ENCODE peak calls at places on chromosomes 2 and 18, in six cellular contexts. Y is body of pancreas, S is stomach, Z is dorsolateral prefrontal cortex, N is PC-9, M is left lung. J is an unnamed sample.

GRCh38 chr18:62881509-62882016 is 166.2 kb downstream of the PHLPP1 start:
- DNase-seq in N (peak; percentile 75), Z (no peak), Y (peak; percentile 13), M (no peak), S (no peak), J (no peak)

GRCh38 chr2:27139310-27139709 is at the start of gene PRR30:
- DNase-seq in S (no peak), Y (no peak), M (no peak), Z (no peak), N (no peak), J (no peak)

GRCh38 chr2:214311031-214311533 is 99.8 kb upstream of the VWC2L start:
- DNase-seq in Z (no peak), Y (no peak), S (no peak), N (no peak), M (no peak), J (no peak)

GRCh38 chr2:70111752-70112591 is 24.7 kb downstream of the PCBP1 start:
- DNase-seq in N (no peak), M (no peak), Z (no peak), Y (no peak), S (no peak), J (no peak)

GRCh38 chr2:234977228-234977679 is 25.4 kb downstream of the SH3BP4 start:
- DNase-seq in M (no peak), N (no peak), Y (no peak), S (no peak), Z (no peak), J (no peak)

GRCh38 chr18:50836521-50836957 is 16.7 kb upstream of the MRO start:
- DNase-seq in N (no peak), M (no peak), S (no peak), Y (peak; percentile 60), Z (no peak), J (no peak)

GRCh38 chr2:222272446-222273035 is 26.3 kb downstream of the PAX3 start:
- DNase-seq in S (no peak), M (no peak), Z (no peak), Y (no peak), N (no peak), J (no peak)

GRCh38 chr2:53508667-53509066 is 258.9 kb upstream of the CHAC2 start:
- DNase-seq in Z (no peak), S (no peak), N (no peak), Y (no peak), M (no peak), J (no peak)

GRCh38 chr2:209208211-209208610 is 215.6 kb upstream of the MAP2 start:
- DNase-seq in M (no peak), Y (peak; percentile 70), S (no peak), N (peak; percentile 12), Z (no peak), J (no peak)

GRCh38 chr2:65706376-65706775 is 274.0 kb upstream of the SPRED2 start:
- DNase-seq in S (no peak), Z (no peak), M (no peak), Y (no peak), N (no peak), J (no peak)

GRCh38 chr18:76405761-76406356 is 89.2 kb downstream of the ZNF516 start:
- DNase-seq in Y (peak; percentile 66), N (peak; percentile 21), Z (no peak), S (peak; percentile 63), M (peak; percentile 86), J (no peak)

GRCh38 chr2:242015366-242016065 is 146.0 kb downstream of the RTP5 start:
- DNase-seq in M (peak; percentile 64), Z (peak; percentile 25), N (no peak), S (no peak), Y (no peak), J (no peak)

GRCh38 chr18:76368976-76369375 is 126.1 kb downstream of the ZNF516 start:
- DNase-seq in N (no peak), M (no peak), Y (no peak), Z (no peak), S (no peak), J (no peak)

GRCh38 chr2:42492691-42493467 is 903 bp downstream of the KCNG3 start:
- DNase-seq in N (no peak), Y (peak; percentile 15), Z (no peak), S (no peak), M (peak; percentile 82), J (no peak)

DNA sequence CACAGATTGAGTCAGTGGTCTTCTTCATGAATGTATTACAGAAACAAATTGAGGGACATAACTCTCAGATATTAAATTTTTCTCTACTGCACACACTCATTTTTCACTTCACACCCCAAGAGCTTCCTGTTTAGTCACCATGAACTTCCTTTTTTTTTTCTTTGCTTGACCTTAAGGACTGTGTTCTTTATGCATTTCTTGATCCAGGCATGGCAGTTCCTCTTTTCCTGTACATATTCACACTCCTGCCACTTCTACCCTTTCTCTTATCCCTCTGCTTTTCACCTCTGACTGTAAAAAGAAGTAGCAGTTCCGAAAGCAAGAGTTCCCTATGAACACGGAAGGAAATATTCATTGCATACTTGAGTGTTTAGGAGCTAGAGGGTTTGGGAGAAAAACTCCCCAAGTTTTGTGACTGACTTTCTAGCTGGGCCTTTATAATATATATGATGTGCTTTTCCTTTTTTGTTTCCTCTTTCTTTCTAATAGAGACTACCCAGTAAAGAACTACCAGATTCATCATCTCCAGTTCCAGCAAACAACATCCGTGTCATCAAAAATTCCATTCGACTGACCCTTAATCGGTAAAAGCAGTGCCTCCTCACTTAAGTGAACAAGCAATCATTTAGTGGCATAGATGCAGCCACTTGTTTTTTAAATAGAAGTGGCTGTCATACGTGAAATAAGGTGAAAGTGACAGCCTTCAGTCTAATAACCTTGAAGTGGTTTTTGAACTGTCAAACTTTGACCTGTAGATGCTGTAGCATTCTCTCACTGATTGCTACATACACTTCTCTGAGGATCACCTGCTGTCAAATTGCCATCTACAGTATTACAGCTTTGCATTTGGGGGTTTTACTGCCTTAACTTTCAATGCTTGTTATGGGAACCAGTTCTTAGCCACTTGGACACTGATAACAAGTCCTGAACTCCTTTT is 40.8 kb downstream of the PAPOLG start:
- DNase-seq in Y (no peak), N (no peak), M (no peak), S (no peak), Z (no peak), J (no peak)
- H3K27ac ChIP-seq in Y (no peak overlapping the region), N (no peak overlapping the region), M (peak overlapping the region; percentile 83), S (peak overlapping the region; percentile 44), Z (no peak overlapping the region), J (peak overlapping the region; percentile 24)

DNA sequence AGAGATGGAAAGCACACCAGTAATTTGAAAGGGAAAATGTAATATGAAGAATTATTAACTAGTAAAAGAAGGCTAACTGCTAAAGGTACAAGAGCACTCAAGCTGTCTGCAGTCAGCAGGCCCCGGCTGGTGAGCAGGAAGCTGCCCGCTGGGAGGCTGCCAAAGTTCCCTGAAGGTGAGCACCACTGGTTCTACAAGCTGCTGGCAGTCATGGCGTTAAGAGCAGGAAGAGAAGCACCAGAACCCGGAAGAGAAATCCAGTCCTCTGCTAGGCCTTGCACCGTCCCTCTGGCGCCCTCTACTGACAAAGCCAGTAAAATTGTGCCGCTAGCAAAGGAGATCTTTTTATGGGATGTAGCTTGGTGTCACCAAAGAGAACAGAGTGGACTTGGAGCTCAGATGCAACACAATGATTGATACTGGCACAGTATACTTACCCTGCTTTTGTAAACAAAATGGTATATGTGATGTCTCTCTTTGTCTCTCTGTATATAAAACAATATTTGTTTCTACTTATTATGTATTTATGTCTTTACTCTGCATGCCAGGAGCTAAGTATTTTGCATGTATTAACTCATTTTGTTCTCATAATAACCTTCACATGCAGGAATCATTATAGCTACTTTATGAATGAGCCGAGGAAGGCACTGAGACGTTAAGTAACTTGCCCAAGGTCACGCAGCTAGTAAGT is 28.1 kb upstream of the CASP8 start:
- DNase-seq in Z (peak; percentile 60), M (peak; percentile 91), Y (peak; percentile 97), N (peak; percentile 92), S (peak; percentile 97), J (peak; percentile 35)
- H3K27ac ChIP-seq in Z (no peak overlapping the region), M (peak overlapping the region; percentile 90), Y (no peak overlapping the region), N (peak overlapping the region; percentile 38), S (peak overlapping the region; percentile 88), J (no peak overlapping the region)

GRCh38 chr2:175600024-175600831 is 401.8 kb downstream of the LNPK start:
- DNase-seq in Y (peak; percentile 12), S (no peak), N (no peak), Z (no peak), M (no peak), J (no peak)
- H3K27ac ChIP-seq in Y (peak overlapping the region; percentile 31), S (no peak overlapping the region), N (no peak overlapping the region), Z (no peak overlapping the region), M (no peak overlapping the region), J (no peak overlapping the region)

DNA sequence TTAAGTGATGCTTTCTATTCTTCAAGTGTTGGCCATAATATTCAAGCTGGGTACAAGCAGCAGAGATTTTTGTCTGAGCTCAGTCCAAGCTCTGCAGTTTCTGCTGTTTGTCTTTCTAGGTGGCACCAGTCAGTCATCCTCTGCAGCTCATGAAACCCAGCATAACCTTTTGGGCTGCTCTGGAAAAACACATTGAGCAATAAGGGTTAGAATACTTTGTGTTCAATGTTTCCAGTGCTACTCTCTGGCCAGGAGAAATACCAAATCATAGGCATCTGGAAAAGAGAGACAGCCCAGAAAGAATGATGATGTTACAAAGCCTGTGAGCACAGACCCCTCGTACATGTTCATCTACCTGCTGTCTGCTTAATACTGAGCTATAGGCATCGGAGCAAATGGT is 19.5 kb upstream of the WIPF1 start:
- DNase-seq in Z (no peak), Y (no peak), M (no peak), N (no peak), S (no peak), J (no peak)
- H3K27ac ChIP-seq in Z (no peak overlapping the region), Y (no peak overlapping the region), M (peak overlapping the region; percentile 3), N (no peak overlapping the region), S (peak overlapping the region; percentile 27), J (no peak overlapping the region)

DNA sequence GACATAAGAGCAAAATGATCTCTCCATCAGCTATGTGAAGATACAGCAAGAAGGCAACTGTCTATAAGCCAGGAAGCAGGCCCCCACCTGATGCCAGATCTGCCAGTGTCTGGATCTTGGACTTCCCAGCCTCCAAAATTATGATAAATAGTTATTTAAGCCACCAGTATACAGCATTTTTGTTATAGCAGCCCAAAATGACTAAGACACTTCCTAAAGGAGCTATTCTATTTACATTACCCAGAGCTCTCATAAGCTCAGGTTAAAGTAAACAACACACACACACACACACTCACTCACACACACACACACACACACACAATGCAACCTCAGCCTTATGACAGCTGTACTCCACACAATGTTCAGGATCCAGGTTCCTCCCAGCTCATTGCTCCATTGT is 5.7 kb upstream of the YPEL5 start:
- DNase-seq in N (no peak), Y (no peak), M (no peak), Z (no peak), S (no peak), J (no peak)
- H3K27ac ChIP-seq in N (no peak overlapping the region), Y (no peak overlapping the region), M (no peak overlapping the region), Z (no peak overlapping the region), S (no peak overlapping the region), J (no peak overlapping the region)

GRCh38 chr18:33898427-33898826 is 320.4 kb downstream of the ASXL3 start:
- DNase-seq in N (no peak), Z (no peak), M (no peak), Y (no peak), S (no peak), J (no peak)
- H3K27ac ChIP-seq in N (no peak overlapping the region), Z (no peak overlapping the region), M (no peak overlapping the region), Y (no peak overlapping the region), S (no peak overlapping the region), J (no peak overlapping the region)

DNA sequence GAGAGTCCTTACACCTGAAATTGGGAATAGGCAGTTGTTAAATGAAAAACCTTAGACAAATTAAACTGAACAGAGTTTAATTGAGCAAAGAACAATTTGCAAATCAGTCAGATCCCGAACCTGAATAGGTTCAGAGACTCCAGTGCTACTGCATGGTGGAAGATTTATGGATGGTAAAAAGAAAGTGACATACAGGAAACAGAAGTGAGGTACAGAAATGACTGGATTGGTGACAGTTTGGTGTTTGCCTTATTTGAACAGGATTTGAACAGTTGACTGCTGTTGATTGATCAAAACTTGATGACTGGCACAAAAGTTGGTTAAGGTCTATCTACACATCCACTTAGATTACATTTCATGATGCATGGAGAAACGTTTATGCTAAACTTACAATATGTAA is 248.8 kb downstream of the HNMT start:
- DNase-seq in Z (no peak), Y (no peak), M (no peak), N (no peak), S (no peak), J (no peak)
- H3K27ac ChIP-seq in Z (no peak overlapping the region), Y (no peak overlapping the region), M (no peak overlapping the region), N (no peak overlapping the region), S (no peak overlapping the region), J (no peak overlapping the region)